ENCODE peak calls at places on chromosomes 4 and X, in six cellular contexts. One of them, this sample, is unnamed.

GRCh38 chr4:74504212-74504611 is 59.3 kb downstream of the AREG start:
- DNase-seq in CD8-positive, alpha-beta T cell: no peak
- DNase-seq in HCT116: no peak
- DNase-seq in ovary: no peak
- DNase-seq in left lung: no peak
- DNase-seq in adrenal gland: no peak
- DNase-seq in this sample: no peak

GRCh38 chrX:70969635-70970481 is 39.0 kb upstream of the SLC7A3 start:
- DNase-seq in left lung: no peak
- DNase-seq in ovary: no peak
- DNase-seq in CD8-positive, alpha-beta T cell: no peak
- DNase-seq in HCT116: no peak
- DNase-seq in adrenal gland: no peak
- DNase-seq in this sample: no peak

GRCh38 chr4:36709986-36710385 is 428.6 kb downstream of the DTHD1 start:
- DNase-seq in adrenal gland: no peak
- DNase-seq in CD8-positive, alpha-beta T cell: no peak
- DNase-seq in HCT116: no peak
- DNase-seq in ovary: no peak
- DNase-seq in left lung: no peak
- DNase-seq in this sample: no peak

GRCh38 chrX:1124531-1124930 is 87.9 kb downstream of the CRLF2 start:
- DNase-seq in left lung: no peak
- DNase-seq in adrenal gland: no peak
- DNase-seq in HCT116: no peak
- DNase-seq in CD8-positive, alpha-beta T cell: no peak
- DNase-seq in ovary: no peak
- DNase-seq in this sample: no peak

GRCh38 chr4:80182237-80182866 is 15.0 kb upstream of the PRDM8 start:
- DNase-seq in ovary: peak
- DNase-seq in CD8-positive, alpha-beta T cell: no peak
- DNase-seq in HCT116: no peak
- DNase-seq in left lung: no peak
- DNase-seq in adrenal gland: no peak
- DNase-seq in this sample: no peak

GRCh38 chr4:142446965-142447474 is 399.1 kb downstream of the INPP4B start:
- DNase-seq in ovary: no peak
- DNase-seq in CD8-positive, alpha-beta T cell: no peak
- DNase-seq in HCT116: no peak
- DNase-seq in left lung: no peak
- DNase-seq in adrenal gland: no peak
- DNase-seq in this sample: peak

GRCh38 chrX:10129229-10129628 is 27.5 kb upstream of the CLCN4 start:
- DNase-seq in CD8-positive, alpha-beta T cell: no peak
- DNase-seq in left lung: no peak
- DNase-seq in HCT116: no peak
- DNase-seq in adrenal gland: no peak
- DNase-seq in ovary: no peak
- DNase-seq in this sample: no peak

GRCh38 chr4:40275065-40275464 is 60.1 kb upstream of the CHRNA9 start:
- DNase-seq in CD8-positive, alpha-beta T cell: no peak
- DNase-seq in adrenal gland: no peak
- DNase-seq in HCT116: no peak
- DNase-seq in left lung: no peak
- DNase-seq in ovary: no peak
- DNase-seq in this sample: no peak

GRCh38 chr4:13980317-13980716 is 352.8 kb upstream of the BOD1L1 start:
- DNase-seq in left lung: no peak
- DNase-seq in ovary: no peak
- DNase-seq in adrenal gland: no peak
- DNase-seq in HCT116: no peak
- DNase-seq in CD8-positive, alpha-beta T cell: no peak
- DNase-seq in this sample: no peak

GRCh38 chr4:153249199-153250154 is 45.2 kb downstream of the TRIM2 start:
- DNase-seq in ovary: peak
- DNase-seq in adrenal gland: peak
- DNase-seq in HCT116: peak
- DNase-seq in left lung: peak
- DNase-seq in CD8-positive, alpha-beta T cell: peak
- DNase-seq in this sample: peak

GRCh38 chr4:52263612-52264011 is 212.5 kb downstream of the SPATA18 start:
- DNase-seq in CD8-positive, alpha-beta T cell: no peak
- DNase-seq in left lung: no peak
- DNase-seq in HCT116: no peak
- DNase-seq in adrenal gland: no peak
- DNase-seq in ovary: no peak
- DNase-seq in this sample: no peak

GRCh38 chr4:112514449-112515277 is 1.3 kb downstream of the NEUROG2 start:
- DNase-seq in HCT116: no peak
- DNase-seq in ovary: no peak
- DNase-seq in adrenal gland: no peak
- DNase-seq in CD8-positive, alpha-beta T cell: no peak
- DNase-seq in left lung: peak
- DNase-seq in this sample: peak

GRCh38 chr4:126890383-126890782 is 742.4 kb upstream of the INTU start:
- DNase-seq in adrenal gland: no peak
- DNase-seq in ovary: no peak
- DNase-seq in HCT116: no peak
- DNase-seq in CD8-positive, alpha-beta T cell: no peak
- DNase-seq in left lung: no peak
- DNase-seq in this sample: no peak

GRCh38 chr4:63728480-63729177 is 680.6 kb downstream of the TECRL start:
- DNase-seq in left lung: no peak
- DNase-seq in ovary: no peak
- DNase-seq in CD8-positive, alpha-beta T cell: no peak
- DNase-seq in adrenal gland: no peak
- DNase-seq in HCT116: no peak
- DNase-seq in this sample: no peak

GRCh38 chrX:136209751-136210150 is 41.4 kb downstream of the MAP7D3 start:
- DNase-seq in CD8-positive, alpha-beta T cell: no peak
- DNase-seq in HCT116: no peak
- DNase-seq in left lung: no peak
- DNase-seq in adrenal gland: no peak
- DNase-seq in ovary: no peak
- DNase-seq in this sample: no peak

GRCh38 chrX:109934434-109934833 is 68.5 kb upstream of the TMEM164 start:
- DNase-seq in HCT116: no peak
- DNase-seq in ovary: no peak
- DNase-seq in adrenal gland: no peak
- DNase-seq in left lung: no peak
- DNase-seq in CD8-positive, alpha-beta T cell: no peak
- DNase-seq in this sample: no peak

GRCh38 chr4:127400736-127401346 is 231.9 kb upstream of the INTU start:
- DNase-seq in CD8-positive, alpha-beta T cell: no peak
- DNase-seq in left lung: no peak
- DNase-seq in ovary: peak
- DNase-seq in adrenal gland: peak
- DNase-seq in HCT116: peak
- DNase-seq in this sample: peak

GRCh38 chr4:108113229-108113628 is 55.5 kb downstream of the LEF1 start:
- DNase-seq in ovary: no peak
- DNase-seq in left lung: no peak
- DNase-seq in HCT116: no peak
- DNase-seq in adrenal gland: peak
- DNase-seq in CD8-positive, alpha-beta T cell: peak
- DNase-seq in this sample: peak

GRCh38 chr4:98166731-98167041 is 23.4 kb upstream of the STPG2 start:
- DNase-seq in CD8-positive, alpha-beta T cell: no peak
- DNase-seq in ovary: no peak
- DNase-seq in adrenal gland: no peak
- DNase-seq in left lung: no peak
- DNase-seq in HCT116: no peak
- DNase-seq in this sample: no peak

GRCh38 chrX:125420809-125421208 is 101.1 kb downstream of the TEX13C start:
- DNase-seq in HCT116: no peak
- DNase-seq in CD8-positive, alpha-beta T cell: no peak
- DNase-seq in adrenal gland: no peak
- DNase-seq in left lung: no peak
- DNase-seq in ovary: no peak
- DNase-seq in this sample: no peak
- H3K27ac ChIP-seq in HCT116: no peak
- H3K27ac ChIP-seq in CD8-positive, alpha-beta T cell: no peak
- H3K27ac ChIP-seq in adrenal gland: no peak
- H3K27ac ChIP-seq in left lung: no peak
- H3K27ac ChIP-seq in ovary: no peak
- H3K27ac ChIP-seq in this sample: no peak

GRCh38 chr4:186627226-186627865 is 72.0 kb upstream of the MTNR1A start:
- DNase-seq in HCT116: no peak
- DNase-seq in CD8-positive, alpha-beta T cell: no peak
- DNase-seq in left lung: no peak
- DNase-seq in ovary: no peak
- DNase-seq in adrenal gland: no peak
- DNase-seq in this sample: no peak
- H3K4me3 ChIP-seq in HCT116: no peak
- H3K4me3 ChIP-seq in CD8-positive, alpha-beta T cell: no peak
- H3K4me3 ChIP-seq in left lung: no peak
- H3K4me3 ChIP-seq in ovary: no peak
- H3K4me3 ChIP-seq in adrenal gland: no peak
- H3K4me3 ChIP-seq in this sample: no peak

GRCh38 chr4:87392183-87392582 is 1.2 kb upstream of the HSD17B11 start:
- DNase-seq in ovary: no peak
- DNase-seq in HCT116: no peak
- DNase-seq in CD8-positive, alpha-beta T cell: no peak
- DNase-seq in adrenal gland: no peak
- DNase-seq in left lung: no peak
- DNase-seq in this sample: no peak
- H3K27ac ChIP-seq in ovary: no peak
- H3K27ac ChIP-seq in HCT116: no peak
- H3K27ac ChIP-seq in CD8-positive, alpha-beta T cell: no peak
- H3K27ac ChIP-seq in adrenal gland: no peak
- H3K27ac ChIP-seq in left lung: no peak
- H3K27ac ChIP-seq in this sample: no peak

GRCh38 chr4:89681219-89681618 is 155.7 kb downstream of the SNCA start:
- DNase-seq in ovary: no peak
- DNase-seq in adrenal gland: no peak
- DNase-seq in CD8-positive, alpha-beta T cell: no peak
- DNase-seq in HCT116: peak
- DNase-seq in left lung: peak
- DNase-seq in this sample: no peak
- H3K4me3 ChIP-seq in ovary: no peak
- H3K4me3 ChIP-seq in adrenal gland: no peak
- H3K4me3 ChIP-seq in CD8-positive, alpha-beta T cell: no peak
- H3K4me3 ChIP-seq in HCT116: peak
- H3K4me3 ChIP-seq in left lung: no peak
- H3K4me3 ChIP-seq in this sample: no peak

GRCh38 chr4:77065382-77065781 is 10.4 kb downstream of the CCNI start:
- DNase-seq in CD8-positive, alpha-beta T cell: no peak
- DNase-seq in ovary: no peak
- DNase-seq in adrenal gland: no peak
- DNase-seq in HCT116: no peak
- DNase-seq in left lung: no peak
- DNase-seq in this sample: no peak
- H3K27ac ChIP-seq in CD8-positive, alpha-beta T cell: no peak
- H3K27ac ChIP-seq in ovary: no peak
- H3K27ac ChIP-seq in adrenal gland: no peak
- H3K27ac ChIP-seq in HCT116: no peak
- H3K27ac ChIP-seq in left lung: no peak
- H3K27ac ChIP-seq in this sample: no peak

DNA sequence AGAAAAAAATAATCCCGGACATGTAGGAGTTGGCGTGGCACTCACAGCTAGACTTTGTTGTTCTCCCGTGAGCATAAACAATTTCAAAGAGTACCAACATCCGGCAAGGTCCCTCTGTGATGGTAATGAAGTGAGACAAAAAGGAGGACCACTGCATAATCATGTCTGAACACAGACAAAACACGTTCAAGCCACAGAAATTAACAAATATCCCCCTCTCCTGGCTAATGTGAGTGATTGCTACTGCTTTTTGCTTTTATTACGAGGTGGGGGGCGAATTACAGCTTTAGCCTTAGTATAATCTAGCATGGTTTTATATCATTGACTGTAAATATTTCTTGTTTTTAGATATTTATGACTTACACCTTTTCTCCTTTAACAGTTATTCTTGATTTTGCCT is 118.5 kb downstream of the PLS3 start:
- DNase-seq in CD8-positive, alpha-beta T cell: no peak
- DNase-seq in ovary: no peak
- DNase-seq in HCT116: peak
- DNase-seq in adrenal gland: no peak
- DNase-seq in left lung: no peak
- DNase-seq in this sample: no peak
- H3K4me3 ChIP-seq in CD8-positive, alpha-beta T cell: no peak
- H3K4me3 ChIP-seq in ovary: no peak
- H3K4me3 ChIP-seq in HCT116: no peak
- H3K4me3 ChIP-seq in adrenal gland: no peak
- H3K4me3 ChIP-seq in left lung: no peak
- H3K4me3 ChIP-seq in this sample: no peak

This sample was measured in naive thymus-derived CD4-positive, alpha-beta T cell.